ENCODE peak calls at places on chromosomes 6 and 20, in nine cellular contexts. A is CD8-positive, alpha-beta T cell; T is ovary; W is left ventricle myocardium inferior; E is PC-9; N is OCI-LY7; Z is A549; D is IMR-90; O is heart right ventricle. Y is an unnamed sample.

GRCh38 chr6:16570221-16570553 is 191.1 kb downstream of the ATXN1 start:
- DNase-seq in A (no peak), T (no peak), W (no peak), E (no peak), N (no peak), Z (no peak), D (no peak), O (no peak), Y (no peak)

GRCh38 chr6:50939931-50940330 is 121.3 kb downstream of the TFAP2B start:
- DNase-seq in A (no peak), T (no peak), W (no peak), E (no peak), N (no peak), Z (no peak), D (no peak), O (no peak), Y (no peak)

GRCh38 chr6:11770546-11771466 is 7.8 kb downstream of the ADTRP start:
- DNase-seq in A (no peak), T (peak; percentile 76), W (peak; percentile 89), E (peak; percentile 100), N (no peak), Z (peak; percentile 76), D (peak; percentile 100), O (peak; percentile 86), Y (peak; percentile 84)

GRCh38 chr6:129267028-129267427 is 384.1 kb downstream of the LAMA2 start:
- DNase-seq in A (no peak), T (no peak), W (no peak), E (no peak), N (no peak), Z (no peak), D (no peak), O (no peak), Y (no peak)

GRCh38 chr6:125197795-125198269 is 44.3 kb downstream of the TPD52L1 start:
- DNase-seq in A (no peak), T (peak; percentile 75), W (peak; percentile 63), E (peak; percentile 68), N (no peak), Z (peak; percentile 42), D (peak; percentile 31), O (peak; percentile 37), Y (peak; percentile 63)

GRCh38 chr6:34543421-34543820 is 12.7 kb downstream of the SPDEF start:
- DNase-seq in A (no peak), T (no peak), W (no peak), E (peak; percentile 69), N (no peak), Z (no peak), D (peak; percentile 65), O (no peak), Y (no peak)

GRCh38 chr20:3635346-3635745 is 27.9 kb downstream of the GFRA4 start:
- DNase-seq in A (no peak), T (no peak), W (no peak), E (no peak), N (no peak), Z (no peak), D (no peak), O (no peak), Y (no peak)

GRCh38 chr6:47413752-47414516 is 63.7 kb upstream of the CD2AP start:
- DNase-seq in A (peak; percentile 33), T (no peak), W (no peak), E (peak; percentile 47), N (peak; percentile 82), Z (no peak), D (peak; percentile 69), O (no peak), Y (no peak)

GRCh38 chr6:91566467-91566866 is 979.6 kb upstream of the MAP3K7 start:
- DNase-seq in A (no peak), T (no peak), W (no peak), E (peak; percentile 35), N (no peak), Z (no peak), D (peak; percentile 4), O (no peak), Y (no peak)

GRCh38 chr6:11232968-11233626 is 629 bp upstream of the NEDD9 start:
- DNase-seq in A (no peak), T (no peak), W (no peak), E (no peak), N (no peak), Z (no peak), D (peak; percentile 22), O (no peak), Y (no peak)

GRCh38 chr20:41361757-41362747 is 4.6 kb downstream of the EMILIN3 start:
- DNase-seq in A (no peak), T (no peak), W (no peak), E (no peak), N (no peak), Z (no peak), D (no peak), O (peak; percentile 58), Y (no peak)

GRCh38 chr20:46563848-46564197 is 13.4 kb upstream of the OCSTAMP start:
- DNase-seq in A (no peak), T (no peak), W (no peak), E (no peak), N (no peak), Z (no peak), D (no peak), O (no peak), Y (no peak)

GRCh38 chr6:32937230-32937633 is 3.6 kb downstream of the HLA-DMB start:
- DNase-seq in A (no peak), T (no peak), W (no peak), E (no peak), N (no peak), Z (no peak), D (no peak), O (no peak), Y (peak; percentile 40)

GRCh38 chr6:118650500-118651281 is 700 bp downstream of the CEP85L start:
- DNase-seq in A (peak; percentile 44), T (peak; percentile 58), W (peak; percentile 53), E (peak; percentile 47), N (peak; percentile 24), Z (peak; percentile 11), D (peak; percentile 48), O (peak; percentile 53), Y (peak; percentile 40)

GRCh38 chr20:63124782-63125580 is 91.0 kb downstream of the YTHDF1 start:
- DNase-seq in A (no peak), T (no peak), W (peak; percentile 2), E (no peak), N (no peak), Z (no peak), D (no peak), O (peak; percentile 1), Y (no peak)

GRCh38 chr20:53176133-53176532 is 204.0 kb downstream of the TSHZ2 start:
- DNase-seq in A (no peak), T (no peak), W (no peak), E (no peak), N (no peak), Z (no peak), D (no peak), O (no peak), Y (no peak)

GRCh38 chr6:157107915-157108651 is 215.2 kb downstream of the TMEM242 start:
- DNase-seq in A (no peak), T (no peak), W (no peak), E (peak; percentile 84), N (no peak), Z (peak; percentile 46), D (peak; percentile 98), O (no peak), Y (no peak)

GRCh38 chr6:110880651-110881050 is 6.1 kb downstream of the AMD1 start:
- DNase-seq in A (no peak), T (no peak), W (no peak), E (no peak), N (no peak), Z (no peak), D (no peak), O (no peak), Y (no peak)

GRCh38 chr6:156703719-156704118 is 73.5 kb upstream of the ARID1B start:
- DNase-seq in A (no peak), T (no peak), W (no peak), E (no peak), N (no peak), Z (no peak), D (peak; percentile 34), O (no peak), Y (no peak)

GRCh38 chr6:93418448-93419303 is 683 bp downstream of the EPHA7 start:
- DNase-seq in A (no peak), T (peak; percentile 39), W (peak; percentile 20), E (no peak), N (no peak), Z (peak; percentile 1), D (no peak), O (peak; percentile 33), Y (no peak)
- TF ChIP-seq CTCF in A (no peak), T (no peak), W (no peak), E (no peak), N (no peak), Z (no peak), D (no peak), O (peak; percentile 15), Y (no peak)

GRCh38 chr20:54922636-54923035 is 447.2 kb downstream of the DOK5 start:
- DNase-seq in A (no peak), T (no peak), W (no peak), E (no peak), N (no peak), Z (no peak), D (no peak), O (no peak), Y (no peak)
- H3K4me1 ChIP-seq in A (no peaks in the 10 kb centered on the region), T (no peaks in the 10 kb centered on the region), W (no peaks in the 10 kb centered on the region), E (no peaks in the 10 kb centered on the region), N (no peaks in the 10 kb centered on the region), Z (no peaks in the 10 kb centered on the region), D (no peaks in the 10 kb centered on the region), O (no peaks in the 10 kb centered on the region), Y (no peaks in the 10 kb centered on the region)

DNA sequence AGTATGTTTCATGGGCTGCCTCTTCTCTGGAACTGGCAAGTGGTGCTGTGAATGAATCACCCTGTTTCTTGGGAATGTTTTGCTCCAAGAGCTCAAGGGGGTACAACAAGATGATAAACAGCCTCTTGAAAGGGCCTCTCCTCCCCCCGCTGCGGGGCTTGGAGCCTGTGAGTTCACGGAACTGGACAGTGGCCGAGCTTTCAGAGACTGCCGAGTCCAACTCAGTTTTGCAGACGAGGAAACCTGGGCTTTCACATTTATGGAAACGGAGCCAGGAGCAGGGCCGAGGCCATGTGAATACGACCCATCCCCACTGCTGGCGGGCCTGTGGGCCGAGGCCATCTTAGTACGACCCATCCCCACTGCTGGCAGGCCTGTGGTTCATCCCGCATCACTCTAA is 18.2 kb upstream of the SRC start:
- DNase-seq in A (no peak), T (peak; percentile 87), W (peak; percentile 69), E (no peak), N (no peak), Z (no peak), D (peak; percentile 80), O (peak; percentile 68), Y (peak; percentile 78)
- H3K27ac ChIP-seq in A (no peak overlapping the region), T (peak overlapping the region; percentile 48), W (peak overlapping the region; percentile 36), E (no peak overlapping the region), N (no peak overlapping the region), Z (peak overlapping the region; percentile 25), D (peak overlapping the region; percentile 60), O (no peak overlapping the region), Y (peak overlapping the region; percentile 83)

DNA sequence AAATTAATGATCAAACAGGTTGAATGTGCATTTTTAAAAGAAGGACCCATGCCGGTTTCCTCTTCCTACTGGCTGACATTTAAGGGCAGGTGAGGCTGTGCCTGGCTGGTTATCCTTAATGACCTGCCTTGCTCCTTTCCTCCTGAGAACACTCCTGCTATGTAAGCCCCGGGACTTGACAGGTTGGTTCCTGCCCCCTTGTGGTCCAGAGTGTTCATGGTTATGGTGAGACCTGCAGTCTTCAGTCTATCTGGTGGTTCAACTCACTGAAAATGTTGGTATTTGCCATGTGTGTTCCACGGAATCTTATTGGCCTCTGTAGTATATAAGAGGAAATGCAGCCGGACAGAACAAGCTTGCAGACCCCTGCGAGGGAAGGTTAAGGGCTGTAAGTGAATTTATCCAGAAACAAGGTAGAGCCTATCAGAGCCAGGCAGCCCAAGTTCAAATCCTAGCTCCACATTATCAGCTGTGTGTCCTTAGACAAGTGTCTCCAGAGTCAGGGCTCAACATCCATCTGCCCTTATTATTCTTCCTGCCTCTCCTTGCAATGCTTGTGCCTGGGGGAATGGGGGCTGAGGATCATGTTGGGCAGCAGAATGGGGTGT is 5.2 kb upstream of the BPIFA3 start:
- DNase-seq in A (peak; percentile 28), T (no peak), W (no peak), E (peak; percentile 74), N (peak; percentile 51), Z (peak; percentile 83), D (peak; percentile 33), O (no peak), Y (no peak)
- TF ChIP-seq CTCF in A (no peak), T (no peak), W (peak; percentile 38), E (peak; percentile 70), N (peak; percentile 74), Z (peak; percentile 55), D (peak; percentile 23), O (peak; percentile 12), Y (no peak)